ENCODE peak calls at places on chromosome 19, in ten cellular contexts. X is cardiac fibroblast; J is fibroblast of mammary gland; T is astrocyte of the spinal cord; H is heart left ventricle; Q is HL-60; V is neural progenitor cell; F is CD8-positive, alpha-beta T cell; D is uterus; A is dorsolateral prefrontal cortex. M is an unnamed sample.

GRCh38 chr19:55206664-55207500 is 2.4 kb downstream of the PTPRH start:
- DNase-seq in V (peak), H (peak), D (peak), F (peak), T (peak), X (peak), J (peak), Q (peak), A (peak), M (peak)

GRCh38 chr19:41030651-41031050 is 39.6 kb downstream of the CYP2B6 start:
- DNase-seq in J (no peak), Q (no peak), T (no peak), A (no peak), V (no peak), X (peak), H (no peak), D (no peak), F (no peak), M (no peak)

GRCh38 chr19:40803857-40804782 is 5.1 kb downstream of the EGLN2 start:
- DNase-seq in V (no peak), F (peak), H (no peak), D (no peak), J (no peak), Q (peak), X (no peak), A (no peak), T (no peak), M (no peak)

GRCh38 chr19:35403116-35403760 is 32.4 kb downstream of the GPR42 start:
- DNase-seq in Q (no peak), A (no peak), X (peak), J (no peak), D (no peak), H (no peak), V (no peak), T (no peak), F (no peak), M (no peak)

GRCh38 chr19:48353682-48354081 is 10.1 kb downstream of the TMEM143 start:
- DNase-seq in Q (peak), D (no peak), J (peak), V (no peak), A (no peak), X (no peak), T (no peak), H (no peak), F (no peak), M (no peak)

GRCh38 chr19:47899335-47899734 is 13.2 kb upstream of the SULT2A1 start:
- DNase-seq in X (no peak), T (no peak), H (no peak), A (no peak), J (no peak), V (no peak), Q (no peak), D (no peak), F (no peak), M (no peak)

GRCh38 chr19:35236638-35237400 is 8.3 kb upstream of the FAM187B start:
- DNase-seq in J (no peak), V (no peak), X (no peak), A (no peak), F (no peak), H (no peak), T (no peak), D (no peak), Q (peak), M (no peak)

GRCh38 chr19:57830071-57830602 is at the start of gene ZNF587B:
- DNase-seq in V (peak), J (peak), H (peak), A (peak), T (peak), X (peak), D (peak), Q (no peak), F (peak), M (peak)

GRCh38 chr19:47661571-47661970 is 51.7 kb upstream of the EHD2 start:
- DNase-seq in J (peak), T (no peak), Q (no peak), H (no peak), V (no peak), F (no peak), A (no peak), D (no peak), X (peak), M (no peak)

GRCh38 chr19:31783592-31783991 is 434.4 kb upstream of the TSHZ3 start:
- DNase-seq in V (peak), X (no peak), F (no peak), A (no peak), J (no peak), D (no peak), H (no peak), Q (no peak), T (no peak), M (no peak)

GRCh38 chr19:12205296-12205695 is 42.4 kb downstream of the ZNF136 start:
- DNase-seq in H (no peak), D (no peak), V (no peak), Q (no peak), T (no peak), J (no peak), X (no peak), F (no peak), A (no peak), M (no peak)

GRCh38 chr19:12665646-12666304 is 767 bp downstream of the MAN2B1 start:
- DNase-seq in F (no peak), T (no peak), X (no peak), D (no peak), Q (peak), A (no peak), J (no peak), V (no peak), H (no peak), M (peak)

GRCh38 chr19:31257426-31258130 is 91.7 kb downstream of the TSHZ3 start:
- DNase-seq in D (no peak), A (no peak), Q (no peak), F (no peak), T (no peak), H (no peak), V (no peak), X (no peak), J (no peak), M (no peak)

GRCh38 chr19:41226053-41226873 is 7.2 kb downstream of the AXL start:
- DNase-seq in J (peak), T (peak), X (peak), V (peak), A (peak), D (peak), F (peak), H (peak), Q (no peak), M (peak)

GRCh38 chr19:33639034-33639681 is 17.4 kb downstream of the CHST8 start:
- DNase-seq in V (no peak), J (no peak), D (no peak), A (no peak), X (no peak), Q (no peak), T (no peak), F (no peak), H (no peak), M (no peak)

GRCh38 chr19:43691755-43692154 is 21.8 kb upstream of the PLAUR start:
- DNase-seq in X (no peak), F (no peak), Q (no peak), V (no peak), H (no peak), J (no peak), A (no peak), T (no peak), D (no peak), M (no peak)

GRCh38 chr19:47598407-47599349 is 10.3 kb upstream of the BICRA start:
- DNase-seq in Q (no peak), V (peak), H (no peak), J (peak), F (no peak), A (no peak), D (peak), X (peak), T (peak), M (peak)

GRCh38 chr19:16637535-16637934 is 9.5 kb upstream of the MED26 start:
- DNase-seq in A (no peak), V (no peak), F (no peak), X (no peak), Q (no peak), H (no peak), J (peak), T (no peak), D (no peak), M (no peak)

GRCh38 chr19:23802290-23802689 is 43.6 kb upstream of the ZNF681 start:
- DNase-seq in Q (no peak), A (no peak), X (no peak), T (no peak), F (no peak), D (no peak), H (no peak), J (no peak), V (no peak), M (no peak)

GRCh38 chr19:10817291-10818038 is 18.5 kb downstream of the TMED1 start:
- DNase-seq in J (peak), D (peak), X (peak), V (no peak), H (peak), Q (no peak), A (no peak), F (no peak), T (peak), M (peak)

GRCh38 chr19:48637948-48638830 is 1.0 kb upstream of the DBP start:
- DNase-seq in H (peak), F (peak), Q (peak), X (peak), D (peak), T (peak), A (peak), J (peak), V (peak), M (peak)

GRCh38 chr19:55535173-55535572 is 1.8 kb downstream of the SBK2 start:
- DNase-seq in J (no peak), V (no peak), F (no peak), A (no peak), H (no peak), T (no peak), Q (peak), D (no peak), X (no peak), M (no peak)

GRCh38 chr19:22545751-22546150 is 88.4 kb upstream of the ZNF492 start:
- DNase-seq in A (no peak), D (peak), T (no peak), V (peak), Q (peak), F (no peak), H (no peak), X (no peak), J (peak), M (peak)

GRCh38 chr19:11023635-11024168 is 62.9 kb downstream of the SMARCA4 start:
- DNase-seq in J (no peak), F (no peak), H (no peak), V (no peak), A (no peak), T (no peak), Q (no peak), D (no peak), X (no peak), M (no peak)

GRCh38 chr19:43934055-43934984 is 762 bp downstream of the ZNF45 start:
- DNase-seq in F (no peak), V (peak), D (no peak), J (peak), T (no peak), A (no peak), H (no peak), X (peak), Q (peak), M (no peak)

GRCh38 chr19:17424743-17425365 is 5.0 kb downstream of the MVB12A start:
- DNase-seq in X (peak), T (peak), H (no peak), V (peak), J (peak), A (peak), F (no peak), D (no peak), Q (peak), M (peak)

GRCh38 chr19:6802336-6803035 is 30.0 kb downstream of the VAV1 start:
- DNase-seq in D (no peak), T (no peak), H (no peak), X (peak), V (peak), F (peak), J (no peak), A (no peak), Q (peak), M (no peak)

GRCh38 chr19:695350-695949 is at the start of gene PRSS57:
- DNase-seq in H (no peak), A (no peak), D (no peak), Q (peak), X (no peak), J (no peak), T (no peak), F (no peak), V (no peak), M (no peak)

GRCh38 chr19:44113784-44114390 is 688 bp downstream of the ZNF225 start:
- DNase-seq in X (no peak), A (no peak), H (no peak), F (no peak), V (peak), J (no peak), D (no peak), T (no peak), Q (peak), M (no peak)

GRCh38 chr19:51059715-51060114 is 5.2 kb downstream of the KLK13 start:
- DNase-seq in V (no peak), X (no peak), H (no peak), F (no peak), D (no peak), T (no peak), J (no peak), A (no peak), Q (no peak), M (no peak)

GRCh38 chr19:17942181-17942580 is 9.4 kb downstream of the CCDC124 start:
- DNase-seq in Q (no peak), A (no peak), T (no peak), X (no peak), F (no peak), D (no peak), J (no peak), V (no peak), H (no peak), M (no peak)

GRCh38 chr19:51094696-51095279 is 12.1 kb upstream of the KLK14 start:
- DNase-seq in D (no peak), V (peak), F (peak), T (no peak), J (no peak), X (peak), H (no peak), A (no peak), Q (peak), M (peak)

GRCh38 chr19:11018743-11019142 is 57.9 kb downstream of the SMARCA4 start:
- DNase-seq in Q (no peak), H (no peak), A (no peak), T (no peak), F (no peak), X (no peak), D (no peak), V (no peak), J (no peak), M (no peak)

GRCh38 chr19:18750295-18750970 is 40.7 kb downstream of the COMP start:
- DNase-seq in J (no peak), Q (no peak), A (no peak), V (no peak), D (no peak), F (no peak), T (no peak), X (no peak), H (no peak), M (no peak)

DNA sequence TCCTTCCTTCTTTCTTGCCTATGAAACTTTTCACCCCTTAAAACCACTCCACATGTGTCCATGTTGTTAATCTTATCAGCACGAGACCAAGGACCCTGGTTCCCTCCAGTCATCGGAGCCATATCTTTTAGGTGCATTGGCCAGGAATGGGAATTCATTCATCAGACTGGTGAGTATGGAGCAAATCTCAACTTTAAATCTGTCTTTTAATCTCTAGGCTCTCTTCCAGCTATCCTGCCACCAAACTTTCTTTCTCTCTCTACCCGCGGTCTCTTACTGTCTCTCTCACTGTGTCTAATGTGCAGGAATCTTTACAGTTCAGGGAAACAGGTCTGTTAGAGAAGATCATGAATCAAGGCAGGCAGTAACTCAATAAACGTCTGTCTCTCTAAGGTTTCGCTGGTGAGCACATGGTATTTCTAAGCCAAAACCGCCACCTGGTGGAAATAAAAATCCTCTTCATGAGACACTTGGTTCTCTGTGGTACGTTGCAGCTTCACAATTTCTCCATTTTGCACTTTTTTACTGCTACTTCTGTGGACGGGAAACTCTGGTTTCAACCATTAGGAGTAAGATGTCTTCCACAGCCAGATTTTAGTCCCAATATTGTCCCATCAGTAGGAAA is 16.1 kb downstream of the LGALS16 start:
- DNase-seq in A (no peak), F (peak), X (peak), Q (peak), V (peak), D (no peak), H (no peak), J (peak), T (peak), M (peak)
- TF ChIP-seq CTCF in A (peak), F (peak), X (peak), Q (peak), V (peak), D (no peak), H (peak), J (peak), T (peak), M (peak)

GRCh38 chr19:4337906-4338440 is 654 bp downstream of the STAP2 start:
- DNase-seq in D (no peak), V (peak), Q (no peak), J (no peak), H (no peak), T (peak), F (no peak), A (no peak), X (peak), M (peak)

GRCh38 chr19:4342421-4343055 is 824 bp upstream of the MPND start:
- DNase-seq in J (peak), F (peak), X (peak), Q (peak), D (peak), H (peak), T (peak), V (peak), A (peak), M (peak)

GRCh38 chr19:4334929-4335833 is 3.4 kb downstream of the STAP2 start:
- DNase-seq in Q (no peak), F (no peak), J (no peak), H (no peak), X (no peak), D (no peak), A (no peak), V (no peak), T (no peak), M (no peak)

GRCh38 chr19:4343056-4343844 is at the start of gene MPND:
- DNase-seq in X (peak), D (peak), A (peak), V (peak), J (peak), H (peak), F (peak), T (peak), Q (peak), M (peak)

DNA sequence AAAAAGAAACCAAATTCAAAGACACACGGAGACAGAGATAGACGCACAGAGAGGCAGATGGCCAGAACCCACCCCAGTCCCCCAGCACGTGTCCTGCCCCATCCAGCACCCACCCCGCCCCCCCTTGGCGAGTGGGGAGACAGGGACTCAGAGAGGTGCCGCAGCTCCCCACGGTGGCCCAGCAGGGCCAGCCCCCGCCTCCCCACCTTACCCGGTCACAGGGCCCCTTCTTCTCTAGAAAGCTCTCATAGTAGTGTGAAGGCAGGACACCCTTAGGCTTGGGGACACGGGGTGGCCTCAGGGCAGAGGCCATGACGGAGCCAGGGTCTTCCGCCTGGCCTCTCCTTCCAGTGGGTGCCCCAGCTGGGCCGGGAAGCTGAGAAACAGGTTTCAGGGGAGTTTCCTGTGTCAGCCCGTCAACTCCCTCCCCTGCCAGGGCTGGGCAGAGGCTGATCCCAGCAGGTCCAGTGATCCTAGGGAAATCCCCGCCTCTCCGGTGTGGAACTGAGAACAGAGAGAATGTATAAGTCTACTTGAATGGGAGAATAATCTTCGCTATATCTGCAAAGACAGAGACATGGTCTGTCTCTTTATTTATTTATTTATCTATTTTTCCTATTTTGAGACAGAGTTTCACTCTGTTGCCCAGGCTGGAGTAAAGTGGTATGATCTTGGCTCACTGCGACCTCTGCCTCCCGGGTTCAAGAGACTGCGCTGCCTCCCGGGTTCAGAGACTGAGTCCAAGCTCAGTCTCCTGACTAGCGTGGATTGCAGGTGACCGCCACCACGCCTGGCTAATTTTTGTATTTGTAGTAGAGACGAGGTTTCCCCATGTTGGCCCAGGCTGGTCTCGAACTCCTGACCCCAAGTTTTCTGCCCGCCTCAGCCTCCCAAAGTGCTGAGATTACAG is at the start of gene STAP2:
- DNase-seq in T (no peak), X (no peak), Q (no peak), V (peak), A (no peak), J (no peak), D (no peak), F (peak), H (no peak), M (no peak)
- H3K4me3 ChIP-seq in T (peak), X (peak), Q (peak), V (peak), A (peak), J (peak), D (peak), F (peak), H (peak), M (peak)

DNA sequence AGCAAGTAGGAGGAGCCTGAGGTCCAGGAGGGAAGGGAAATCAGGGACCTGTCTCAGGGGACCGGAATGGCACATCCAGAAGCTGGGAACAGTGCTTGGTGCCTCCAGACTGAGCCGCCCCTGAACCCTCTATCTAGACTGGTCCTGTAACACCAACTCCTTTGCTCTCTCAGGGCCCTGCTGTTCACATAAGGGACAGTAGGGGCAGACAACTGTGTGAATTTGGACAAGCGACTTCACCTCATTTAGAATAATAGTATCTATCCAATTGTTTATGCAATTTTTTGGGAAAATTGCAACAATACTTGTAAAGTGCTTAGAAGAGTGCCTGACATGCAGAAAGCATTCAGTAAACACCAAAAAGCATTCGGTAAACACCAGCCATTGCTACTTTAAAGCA is 14.0 kb downstream of the SYMPK start:
- DNase-seq in X (no peak), H (peak), J (peak), F (no peak), D (no peak), A (no peak), T (no peak), Q (no peak), V (no peak), M (peak)
- TF ChIP-seq CTCF in X (peak), H (no peak), J (peak), F (no peak), D (no peak), A (no peak), T (peak), Q (no peak), V (peak), M (peak)

GRCh38 chr19:52991021-52991420 is 22.7 kb upstream of the ERVV-1 start:
- DNase-seq in D (no peak), F (no peak), J (peak), H (no peak), X (no peak), Q (no peak), V (no peak), T (no peak), A (no peak), M (no peak)
- H3K4me3 ChIP-seq in D (no peak), F (no peak), J (no peak), H (no peak), X (no peak), Q (no peak), V (no peak), T (no peak), A (no peak), M (no peak)